ENCODE peak calls at places on chromosomes 11 and 22, in seven cellular contexts. D is HCT116, S is GM12878, H is H1, B is HepG2, Y is endothelial cell of umbilical vein, T is K562. M is an unnamed sample.

GRCh38 chr11:13923182-13923581 is 39.3 kb upstream of the SPON1 start:
- DNase-seq in D (peak), S (no peak), H (no peak), B (no peak), Y (no peak), T (no peak), M (no peak)

GRCh38 chr11:45451766-45452440 is 165.8 kb upstream of the SYT13 start:
- DNase-seq in D (no peak), S (no peak), H (no peak), B (no peak), Y (no peak), T (no peak), M (no peak)

GRCh38 chr11:73453562-73453961 is 77.4 kb downstream of the RELT start:
- DNase-seq in D (no peak), S (no peak), H (no peak), B (no peak), Y (no peak), T (no peak), M (no peak)

GRCh38 chr11:68224606-68225005 is 11.5 kb upstream of the KMT5B start:
- DNase-seq in D (no peak), S (no peak), H (no peak), B (no peak), Y (no peak), T (no peak), M (no peak)

GRCh38 chr11:38937709-38938108 is 2339.7 kb upstream of the RAG2 start:
- DNase-seq in D (no peak), S (no peak), H (no peak), B (no peak), Y (no peak), T (no peak), M (no peak)

GRCh38 chr11:67117176-67117575 is 1.9 kb upstream of the KDM2A start:
- DNase-seq in D (no peak), S (no peak), H (no peak), B (no peak), Y (no peak), T (no peak), M (no peak)

GRCh38 chr22:45170001-45170466 is 6.3 kb downstream of the NUP50 start:
- DNase-seq in D (no peak), S (no peak), H (no peak), B (no peak), Y (no peak), T (peak), M (no peak)

GRCh38 chr11:39668640-39669039 is 1790.8 kb downstream of the LRRC4C start:
- DNase-seq in D (no peak), S (no peak), H (no peak), B (no peak), Y (no peak), T (no peak), M (no peak)

GRCh38 chr11:2041963-2042362 is 44.3 kb upstream of the H19 start:
- DNase-seq in D (no peak), S (no peak), H (no peak), B (no peak), Y (no peak), T (no peak), M (no peak)

GRCh38 chr11:15985127-15985862 is 371.1 kb downstream of the SOX6 start:
- DNase-seq in D (no peak), S (no peak), H (no peak), B (no peak), Y (no peak), T (no peak), M (no peak)

GRCh38 chr11:33480636-33481035 is 220.0 kb downstream of the C11orf91 start:
- DNase-seq in D (no peak), S (no peak), H (no peak), B (no peak), Y (no peak), T (no peak), M (no peak)
- TF ChIP-seq POLR2AphosphoS5 in D (no peak), S (no peak), H (no peak), B (no peak), Y (no peak), T (no peak), M (no peak)

GRCh38 chr11:72242141-72242540 is 1.8 kb downstream of the PHOX2A start:
- DNase-seq in D (no peak), S (no peak), H (no peak), B (no peak), Y (no peak), T (no peak), M (no peak)

GRCh38 chr11:72241290-72241781 is 2.6 kb downstream of the PHOX2A start:
- DNase-seq in D (no peak), S (no peak), H (no peak), B (no peak), Y (no peak), T (no peak), M (no peak)

GRCh38 chr11:72244317-72245231 is 598 bp upstream of the PHOX2A start:
- DNase-seq in D (no peak), S (no peak), H (no peak), B (no peak), Y (no peak), T (no peak), M (no peak)

GRCh38 chr11:72243567-72244316 is at the start of gene PHOX2A:
- DNase-seq in D (no peak), S (no peak), H (no peak), B (no peak), Y (no peak), T (no peak), M (no peak)

GRCh38 chr11:72243173-72243566 is 806 bp downstream of the PHOX2A start:
- DNase-seq in D (no peak), S (no peak), H (no peak), B (no peak), Y (no peak), T (no peak), M (no peak)
- TF ChIP-seq EZH2 in D (no peak), S (no peak), H (no peak), B (no peak), Y (no peak), T (no peak), M (no peak)

GRCh38 chr22:37891926-37892325 is 14.2 kb upstream of the MICALL1 start:
- DNase-seq in D (no peak), S (no peak), H (no peak), B (no peak), Y (no peak), T (no peak), M (no peak)
- H3K9ac ChIP-seq in D (no peak), S (no peak), H (no peak), B (no peak), Y (no peak), T (no peak), M (no peak)

GRCh38 chr22:35085621-35086020 is 19.7 kb downstream of the ISX start:
- DNase-seq in D (no peak), S (no peak), H (no peak), B (no peak), Y (no peak), T (no peak), M (no peak)
- TF ChIP-seq POLR2AphosphoS5 in D (no peak), S (no peak), H (no peak), B (no peak), Y (no peak), T (no peak), M (no peak)

GRCh38 chr11:14974021-14974698 is 2.0 kb upstream of the CALCA start:
- DNase-seq in D (no peak), S (no peak), H (no peak), B (no peak), Y (peak), T (no peak), M (no peak)
- TF ChIP-seq EZH2 in D (no peak), S (no peak), H (peak), B (no peak), Y (peak), T (no peak), M (no peak)

GRCh38 chr11:10412266-10412665 is 42.8 kb upstream of the AMPD3 start:
- DNase-seq in D (no peak), S (no peak), H (no peak), B (no peak), Y (no peak), T (no peak), M (no peak)

GRCh38 chr11:10415817-10416392 is 39.2 kb upstream of the AMPD3 start:
- DNase-seq in D (no peak), S (no peak), H (no peak), B (no peak), Y (no peak), T (no peak), M (no peak)

GRCh38 chr11:10414181-10414580 is 40.9 kb upstream of the AMPD3 start:
- DNase-seq in D (no peak), S (no peak), H (no peak), B (no peak), Y (no peak), T (no peak), M (no peak)

GRCh38 chr11:10413268-10413667 is 41.8 kb upstream of the AMPD3 start:
- DNase-seq in D (peak), S (no peak), H (no peak), B (peak), Y (peak), T (no peak), M (no peak)

DNA sequence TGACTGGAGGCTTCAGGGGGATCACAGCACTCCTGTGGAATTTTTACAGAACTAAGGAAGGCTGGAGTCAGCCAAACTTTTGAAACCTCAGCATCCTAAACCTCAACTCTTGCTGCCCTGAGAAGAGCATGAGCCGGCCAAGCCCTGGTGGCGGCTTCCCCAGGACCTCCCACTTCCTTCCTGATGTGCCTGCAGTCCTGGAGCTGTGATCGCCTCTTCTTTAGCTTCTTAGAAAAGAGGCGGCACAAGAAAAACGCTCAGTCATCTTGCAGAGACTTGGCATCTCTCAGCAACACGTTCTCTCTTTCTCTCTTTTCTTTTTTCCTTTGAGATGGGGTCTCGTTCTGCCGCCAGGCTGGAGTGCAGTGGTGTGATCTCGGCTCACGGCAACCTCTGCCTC is 40.4 kb upstream of the AMPD3 start:
- DNase-seq in D (no peak), S (no peak), H (no peak), B (no peak), Y (peak), T (peak), M (no peak)
- H3K9ac ChIP-seq in D (no peak), S (no peak), H (no peak), B (no peak), Y (no peak), T (no peak), M (peak)

GRCh38 chr22:42369250-42370041 is 62.8 kb downstream of the NFAM1 start:
- DNase-seq in D (peak), S (peak), H (peak), B (peak), Y (peak), T (peak), M (no peak)
- TF ChIP-seq POLR2AphosphoS5 in D (peak), S (peak), H (peak), B (peak), Y (no peak), T (no peak), M (peak)

DNA sequence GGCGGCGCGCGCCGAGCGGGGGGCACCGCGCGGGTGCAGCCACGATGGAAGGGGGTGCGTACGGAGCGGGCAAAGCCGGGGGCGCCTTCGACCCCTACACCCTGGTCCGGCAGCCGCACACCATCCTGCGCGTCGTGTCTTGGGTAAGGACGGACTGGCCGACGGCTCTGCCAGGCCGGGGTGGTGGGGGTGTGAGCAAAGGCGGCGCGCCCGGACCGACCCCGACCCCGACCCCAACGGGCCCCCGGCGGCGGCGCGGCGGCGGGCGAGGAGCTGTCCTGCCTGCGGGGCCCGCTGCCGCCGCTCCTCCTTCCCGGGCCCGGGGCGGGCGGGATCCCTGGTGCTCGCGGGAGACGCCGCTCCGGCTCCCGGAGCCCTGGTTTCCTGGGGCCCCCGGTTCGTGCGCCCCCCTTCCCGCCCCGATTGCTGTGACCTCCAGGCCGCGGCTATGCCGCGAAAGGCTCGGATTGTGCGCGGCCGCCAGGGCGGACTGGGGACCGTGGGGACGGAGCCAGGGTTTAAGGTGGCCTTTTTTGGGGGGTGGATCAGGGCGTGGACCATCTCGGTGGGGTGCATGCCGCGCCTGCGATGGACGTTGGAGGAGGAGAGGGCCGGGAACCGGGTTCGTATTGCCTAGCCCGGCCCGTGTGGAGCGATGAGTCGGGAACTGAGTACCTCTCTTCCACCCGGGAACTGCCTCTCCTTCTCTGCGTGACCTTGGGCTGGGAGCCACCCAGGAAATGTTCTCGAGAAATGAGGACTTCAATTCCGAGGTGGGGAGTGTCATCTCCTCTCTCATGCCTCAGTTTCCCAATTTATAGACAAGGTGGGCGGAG is at the start of gene SYNGR1:
- DNase-seq in D (no peak), S (no peak), H (no peak), B (no peak), Y (no peak), T (peak), M (no peak)
- TF ChIP-seq EZH2 in D (no peak), S (no peak), H (no peak), B (peak), Y (peak), T (no peak), M (no peak)

M was measured in SK-N-MC.